ENCODE peak calls at places on chromosome 19, in eight cellular contexts. C is thoracic aorta, L is psoas muscle, I is GM06990, M is Peyer's patch, P is adipocyte, Q is heart left ventricle, N is neural progenitor cell. Y is an unnamed sample. For H3K36me3 and H3K27me3, the result is how much of the 10 kb centered on the place peaks cover.

GRCh38 chr19:31152906-31153305 is 196.3 kb downstream of the TSHZ3 start:
- DNase-seq in L (no peak), P (no peak), I (no peak), Q (no peak), M (no peak), C (no peak), N (no peak), Y (no peak)

GRCh38 chr19:57191141-57192063 is at the start of gene ZNF264:
- DNase-seq in N (peak), M (peak), C (peak), Q (peak), P (peak), I (peak), L (peak), Y (peak)

GRCh38 chr19:33293255-33294057 is 8.9 kb downstream of the CEBPA start:
- DNase-seq in M (no peak), P (peak), L (peak), I (no peak), Q (peak), N (no peak), C (no peak), Y (peak)

GRCh38 chr19:6161271-6161850 is 25.9 kb downstream of the ACSBG2 start:
- DNase-seq in L (no peak), Q (peak), M (no peak), P (no peak), N (peak), I (peak), C (no peak), Y (peak)

GRCh38 chr19:13022111-13022858 is 27.0 kb downstream of the NFIX start:
- DNase-seq in P (peak), I (peak), C (no peak), Q (no peak), M (no peak), N (no peak), L (peak), Y (peak)

GRCh38 chr19:45016388-45017314 is 15.4 kb downstream of the RELB start:
- DNase-seq in C (no peak), I (peak), P (peak), N (peak), Q (peak), M (no peak), L (peak), Y (peak)

GRCh38 chr19:9700229-9700981 is 25.5 kb upstream of the ZNF562 start:
- DNase-seq in N (no peak), L (no peak), I (no peak), C (no peak), Q (no peak), M (no peak), P (no peak), Y (no peak)

GRCh38 chr19:1161716-1162115 is 12.4 kb downstream of the SBNO2 start:
- DNase-seq in M (peak), C (no peak), N (no peak), L (peak), I (no peak), Q (no peak), P (no peak), Y (no peak)

GRCh38 chr19:51097796-51098195 is 10.4 kb downstream of the CTU1 start:
- DNase-seq in L (no peak), C (no peak), P (no peak), N (no peak), M (peak), Q (no peak), I (no peak), Y (no peak)

GRCh38 chr19:31533114-31533513 is 183.9 kb upstream of the TSHZ3 start:
- DNase-seq in N (no peak), I (no peak), Q (peak), L (no peak), C (no peak), P (no peak), M (no peak), Y (no peak)

GRCh38 chr19:27971071-27971470 is 1241.9 kb downstream of the UQCRFS1 start:
- DNase-seq in P (no peak), C (no peak), Q (no peak), N (peak), L (no peak), M (no peak), I (no peak), Y (peak)

GRCh38 chr19:8214802-8215201 is 5.6 kb downstream of the CERS4 start:
- DNase-seq in Q (peak), M (no peak), L (no peak), N (no peak), C (no peak), I (no peak), P (no peak), Y (no peak)

GRCh38 chr19:55643003-55643732 is at the start of gene ZNF581:
- DNase-seq in L (peak), Q (peak), N (peak), M (peak), I (peak), C (no peak), P (peak), Y (peak)

GRCh38 chr19:48487944-48488343 is 18.8 kb downstream of the CYTH2 start:
- DNase-seq in N (no peak), M (peak), C (peak), P (peak), I (no peak), L (peak), Q (peak), Y (peak)

GRCh38 chr19:8163781-8164180 is 14.4 kb upstream of the FBN3 start:
- DNase-seq in N (no peak), C (no peak), L (no peak), P (no peak), Q (no peak), M (no peak), I (no peak), Y (no peak)

GRCh38 chr19:12687496-12688196 is at the start of gene GNG14:
- DNase-seq in Q (no peak), N (no peak), P (no peak), L (no peak), I (no peak), C (no peak), M (no peak), Y (no peak)

GRCh38 chr19:53192771-53193533 is at the start of gene ZNF665:
- DNase-seq in M (peak), I (peak), Q (peak), C (peak), P (peak), L (peak), N (peak), Y (no peak)

GRCh38 chr19:6459356-6460098 is at the start of gene SLC25A23:
- DNase-seq in I (peak), P (peak), L (peak), C (no peak), N (peak), Q (peak), M (peak), Y (peak)

GRCh38 chr19:48329167-48329891 is 4.0 kb downstream of the EMP3 start:
- DNase-seq in C (no peak), N (no peak), L (no peak), M (no peak), P (peak), Q (no peak), I (peak), Y (no peak)

GRCh38 chr19:14300281-14300680 is 81.0 kb upstream of the ADGRE5 start:
- DNase-seq in L (no peak), N (no peak), C (no peak), P (no peak), M (no peak), Q (no peak), I (no peak), Y (no peak)

GRCh38 chr19:8208119-8208709 is 956 bp upstream of the CERS4 start:
- DNase-seq in P (peak), L (no peak), Q (no peak), C (no peak), I (no peak), M (no peak), N (peak), Y (no peak)

GRCh38 chr19:35030257-35031071 is at the start of gene SCN1B:
- DNase-seq in M (peak), N (peak), P (peak), I (no peak), C (no peak), L (peak), Q (peak), Y (peak)

GRCh38 chr19:7902796-7903243 is 857 bp upstream of the MAP2K7 start:
- DNase-seq in N (no peak), Q (no peak), M (no peak), I (no peak), L (no peak), P (no peak), C (no peak), Y (no peak)

GRCh38 chr19:46489445-46490272 is 6.0 kb downstream of the PNMA8B start:
- DNase-seq in N (peak), P (peak), L (peak), M (no peak), I (no peak), C (peak), Q (peak), Y (no peak)

GRCh38 chr19:15449620-15450527 is at the start of gene WIZ:
- DNase-seq in C (no peak), I (peak), N (peak), M (peak), L (peak), P (peak), Q (peak), Y (peak)

GRCh38 chr19:10299545-10300458 is 9.8 kb downstream of the ZGLP1 start:
- DNase-seq in C (no peak), Q (no peak), M (no peak), N (no peak), P (no peak), L (no peak), I (no peak), Y (no peak)

GRCh38 chr19:48819366-48819816 is 8.6 kb upstream of the BCAT2 start:
- DNase-seq in Q (peak), I (no peak), L (peak), N (no peak), M (peak), C (peak), P (peak), Y (peak)

GRCh38 chr19:1324792-1325567 is 39.3 kb downstream of the EFNA2 start:
- DNase-seq in L (peak), I (no peak), P (peak), M (peak), Q (peak), N (no peak), C (no peak), Y (peak)

GRCh38 chr19:13091400-13092161 is 11.1 kb downstream of the LYL1 start:
- DNase-seq in M (no peak), P (peak), I (no peak), Q (peak), N (peak), L (peak), C (peak), Y (no peak)

GRCh38 chr19:41478875-41479756 is 36.2 kb downstream of the ERICH4 start:
- DNase-seq in P (no peak), M (no peak), C (no peak), N (no peak), Q (no peak), L (no peak), I (no peak), Y (no peak)

GRCh38 chr19:57210381-57210780 is 19.1 kb downstream of the ZNF264 start:
- DNase-seq in I (no peak), L (no peak), P (no peak), Q (no peak), M (no peak), C (no peak), N (no peak), Y (no peak)

GRCh38 chr19:32646556-32646955 is 28.4 kb downstream of the ANKRD27 start:
- DNase-seq in C (no peak), P (no peak), I (peak), Q (no peak), M (no peak), N (no peak), L (no peak), Y (no peak)

GRCh38 chr19:14432817-14433453 is at the start of gene PKN1:
- DNase-seq in I (peak), P (peak), L (peak), Q (peak), N (peak), C (no peak), M (peak), Y (peak)

GRCh38 chr19:55384576-55385235 is 614 bp upstream of the TMEM238 start:
- DNase-seq in N (no peak), I (peak), M (peak), P (no peak), L (no peak), C (no peak), Q (no peak), Y (no peak)

GRCh38 chr19:41871573-41872383 is 5.3 kb upstream of the CD79A start:
- DNase-seq in N (no peak), Q (peak), I (peak), M (no peak), P (no peak), L (peak), C (no peak), Y (no peak)

GRCh38 chr19:14519860-14520407 is 1.7 kb upstream of the DNAJB1 start:
- DNase-seq in M (no peak), P (no peak), I (no peak), Q (no peak), C (no peak), L (no peak), N (no peak), Y (peak)

GRCh38 chr19:6556480-6556879 is 25.7 kb downstream of the TNFSF9 start:
- DNase-seq in P (no peak), L (no peak), I (peak), M (no peak), Q (no peak), N (no peak), C (no peak), Y (no peak)

GRCh38 chr19:4553092-4553695 is 6.3 kb downstream of the SEMA6B start:
- DNase-seq in M (no peak), N (no peak), L (no peak), I (no peak), C (no peak), P (no peak), Q (no peak), Y (no peak)

GRCh38 chr19:57016491-57016890 is 103.3 kb upstream of the USP29 start:
- DNase-seq in M (no peak), I (no peak), P (no peak), L (no peak), Q (no peak), C (no peak), N (no peak), Y (no peak)

GRCh38 chr19:29088761-29089160 is 124.2 kb downstream of the UQCRFS1 start:
- DNase-seq in Q (no peak), I (no peak), P (no peak), M (no peak), L (no peak), N (no peak), C (no peak), Y (no peak)

GRCh38 chr19:29086182-29086581 is 126.8 kb downstream of the UQCRFS1 start:
- DNase-seq in N (no peak), L (no peak), I (no peak), Q (no peak), C (no peak), M (no peak), P (no peak), Y (no peak)

GRCh38 chr19:29085630-29086029 is 127.3 kb downstream of the UQCRFS1 start:
- DNase-seq in L (no peak), M (no peak), P (no peak), I (no peak), Q (no peak), C (no peak), N (no peak), Y (no peak)

GRCh38 chr19:29084266-29084665 is 128.7 kb downstream of the UQCRFS1 start:
- DNase-seq in M (no peak), I (no peak), L (no peak), Q (no peak), C (no peak), P (no peak), N (peak), Y (peak)

DNA sequence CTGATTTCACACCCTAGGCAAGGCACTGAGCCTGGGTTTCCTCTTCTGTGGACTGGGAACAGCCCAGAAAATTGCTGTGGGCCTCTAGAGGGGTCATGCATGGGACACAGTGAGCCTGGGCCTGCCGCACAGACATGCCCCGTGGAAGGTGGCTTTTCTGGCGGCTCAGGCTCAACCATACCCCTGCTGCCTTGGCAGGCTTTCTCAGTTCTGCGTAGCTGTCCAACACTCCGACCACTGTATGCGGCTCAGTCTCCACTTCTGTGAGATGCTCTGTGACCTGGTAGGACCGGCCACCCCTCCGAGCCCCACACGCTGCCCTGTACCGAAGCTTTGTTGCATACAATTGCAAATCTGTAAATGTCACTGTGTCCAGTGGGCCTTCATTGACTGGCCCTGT is 126.3 kb downstream of the UQCRFS1 start:
- DNase-seq in N (no peak), M (no peak), P (no peak), L (no peak), Q (no peak), C (no peak), I (no peak), Y (no peak)
- H3K4me3 ChIP-seq in N (no peak), M (no peak), P (no peak), L (no peak), Q (no peak), C (no peak), I (no peak), Y (no peak)

GRCh38 chr19:54204767-54205468 is 4.3 kb downstream of the RPS9 start:
- DNase-seq in I (no peak), P (no peak), Q (no peak), C (no peak), N (no peak), L (no peak), M (no peak), Y (no peak)
- H3K36me3 ChIP-seq in I (under half), P (half or more), Q (half or more), C (under half), N (under half), L (half or more), M (under half), Y (half or more)

DNA sequence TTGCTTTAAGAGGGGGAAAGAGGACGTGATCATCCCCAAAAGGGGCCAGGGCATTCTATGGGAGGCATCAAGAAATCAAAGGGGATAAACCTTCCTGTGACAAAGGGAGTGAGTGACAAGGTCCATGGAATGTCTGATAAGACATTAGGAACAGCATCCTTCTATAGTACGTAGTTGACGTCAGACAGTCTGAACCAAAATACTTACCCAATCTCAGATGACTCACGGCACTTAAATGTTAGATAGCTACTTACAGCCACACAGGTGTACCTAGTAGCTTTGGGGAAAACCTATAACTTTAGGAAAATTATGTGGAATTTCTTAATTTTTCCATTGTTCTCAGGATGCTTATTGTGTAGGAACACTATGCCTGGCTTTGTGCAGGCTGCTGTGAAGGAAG is 4.9 kb downstream of the LGALS16 start:
- DNase-seq in N (no peak), P (no peak), Q (no peak), I (no peak), M (no peak), L (no peak), C (no peak), Y (no peak)
- H3K27me3 ChIP-seq in N (under half), P (under half), Q (under half), I (under half), M (under half), L (under half), C (under half), Y (under half)

DNA sequence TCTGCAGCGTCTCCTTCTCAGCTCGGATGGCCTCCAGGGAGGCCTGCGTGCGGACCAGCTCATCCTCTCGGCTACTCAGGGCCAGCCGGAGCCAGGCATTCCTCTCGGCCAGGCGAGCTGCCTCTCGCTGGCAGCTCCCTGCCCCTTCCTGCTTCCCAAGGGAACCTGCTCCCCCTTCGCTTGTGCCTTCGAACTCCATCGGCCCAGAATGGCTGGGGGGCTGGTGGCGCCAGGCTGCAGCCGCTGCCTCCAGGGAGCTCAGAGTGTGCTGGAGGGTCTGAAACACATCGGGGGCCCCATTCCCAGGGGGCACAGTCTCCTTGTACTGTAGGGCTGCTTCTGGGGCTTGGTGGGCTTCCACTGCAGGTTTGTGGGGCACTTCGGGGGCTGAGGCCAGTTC is 2.0 kb downstream of the USHBP1 start:
- DNase-seq in P (no peak), Q (no peak), M (no peak), C (no peak), I (no peak), L (no peak), N (no peak), Y (no peak)
- H3K4me3 ChIP-seq in P (no peak), Q (peak), M (no peak), C (no peak), I (no peak), L (peak), N (no peak), Y (no peak)

DNA sequence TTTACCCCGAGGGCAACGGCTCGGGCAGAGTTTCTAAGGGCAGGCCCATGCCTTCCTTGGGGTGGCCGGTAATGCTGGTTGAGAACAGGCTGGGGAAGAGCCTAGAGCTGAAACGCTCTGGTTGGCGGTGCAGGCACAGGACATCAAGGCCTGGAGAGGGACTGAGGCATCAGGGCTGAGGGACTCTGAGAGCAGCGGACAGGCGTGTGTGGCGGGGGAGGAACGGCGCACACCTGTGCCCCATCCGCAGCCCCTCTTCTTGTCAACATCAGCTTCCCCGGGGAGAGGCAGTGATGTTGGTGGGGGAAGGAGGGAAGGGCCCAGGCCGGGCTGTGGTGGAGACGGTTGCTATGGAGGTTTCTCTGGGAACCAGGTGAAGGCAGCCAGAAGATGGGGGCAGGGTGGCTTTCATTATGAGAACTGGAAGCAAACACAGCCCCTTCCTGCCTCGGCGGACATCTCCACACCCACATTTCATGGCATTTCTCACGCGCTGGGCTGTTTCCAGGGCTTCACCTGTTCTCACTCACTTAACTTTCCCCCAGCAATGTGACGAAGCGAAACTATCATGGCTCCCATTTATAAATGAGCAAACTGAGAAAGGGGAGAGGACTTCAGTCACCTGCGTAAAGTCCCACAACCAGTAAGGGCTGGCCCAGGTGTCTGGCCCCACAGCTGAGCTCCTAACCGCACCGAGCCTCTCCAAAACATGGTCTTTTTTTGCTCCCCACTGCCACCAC is 8.2 kb upstream of the ATF5 start:
- DNase-seq in M (no peak), P (no peak), L (peak), I (no peak), Q (no peak), N (no peak), C (no peak), Y (no peak)
- H3K36me3 ChIP-seq in M (under half), P (under half), L (half or more), I (under half), Q (under half), N (under half), C (under half), Y (half or more)

GRCh38 chr19:18612051-18612771 is 459 bp upstream of the TMEM59L start:
- DNase-seq in I (no peak), N (peak), Q (no peak), M (peak), C (no peak), P (no peak), L (no peak), Y (no peak)
- H3K27me3 ChIP-seq in I (under half), N (half or more), Q (half or more), M (half or more), C (half or more), P (under half), L (under half), Y (under half)